ENCODE peak calls at places on chromosomes 7 and 10, in nine cellular contexts. W is activated CD8-positive, alpha-beta memory T cell treated with anti-CD3 and anti-CD28 coated beads, Interleukin-2, amount 50 U/mL, for 48 hours; N is right atrium auricular region; I is KG1; U is posterior cingulate gyrus; C is LoVo; A is GM23338; M is foreskin keratinocyte; K is substantia nigra. G is an unnamed sample.

GRCh38 chr10:97023401-97024180 is 162.2 kb downstream of the SLIT1 start:
- DNase-seq in K (no peak), I (no peak), W (no peak), C (no peak), A (no peak), N (no peak), M (no peak), U (peak), G (no peak)

GRCh38 chr10:132722980-132723970 is 62.7 kb downstream of the NKX6-2 start:
- DNase-seq in M (no peak), U (no peak), I (no peak), N (no peak), A (no peak), W (no peak), K (no peak), C (no peak), G (no peak)

GRCh38 chr10:67107670-67108069 is 181.8 kb downstream of the LRRTM3 start:
- DNase-seq in M (no peak), K (no peak), W (no peak), A (no peak), U (no peak), C (no peak), I (no peak), N (no peak), G (no peak)

GRCh38 chr10:108775911-108776475 is 1147.3 kb downstream of the XPNPEP1 start:
- DNase-seq in A (no peak), N (no peak), M (no peak), I (no peak), C (no peak), K (no peak), W (no peak), U (no peak), G (no peak)

GRCh38 chr10:75718996-75719395 is 287.6 kb downstream of the LRMDA start:
- DNase-seq in C (no peak), W (no peak), N (no peak), U (no peak), M (peak), K (no peak), A (no peak), I (no peak), G (no peak)

GRCh38 chr7:133796778-133797177 is 330.4 kb upstream of the LRGUK start:
- DNase-seq in K (no peak), I (no peak), C (no peak), A (no peak), M (no peak), U (no peak), W (no peak), N (no peak), G (no peak)

GRCh38 chr10:87861034-87861433 is 2.3 kb downstream of the KLLN start:
- DNase-seq in M (no peak), W (no peak), U (no peak), I (peak), K (no peak), A (no peak), N (no peak), C (no peak), G (no peak)

GRCh38 chr10:8137272-8137680 is 82.8 kb downstream of the GATA3 start:
- DNase-seq in C (no peak), M (no peak), A (no peak), U (no peak), N (no peak), I (no peak), W (peak), K (no peak), G (no peak)

GRCh38 chr7:114243019-114243507 is 171.6 kb upstream of the FOXP2 start:
- DNase-seq in I (no peak), U (no peak), W (no peak), A (no peak), M (peak), C (peak), N (no peak), K (no peak), G (no peak)

GRCh38 chr10:77820349-77820748 is 106.2 kb downstream of the DLG5 start:
- DNase-seq in W (no peak), M (peak), I (no peak), N (no peak), C (no peak), A (no peak), K (no peak), U (no peak), G (no peak)

GRCh38 chr7:81690251-81690650 is 79.6 kb downstream of the HGF start:
- DNase-seq in U (no peak), A (peak), M (no peak), N (no peak), I (no peak), C (no peak), K (no peak), W (no peak), G (no peak)

GRCh38 chr10:31314256-31315183 is 4.5 kb upstream of the ZEB1 start:
- DNase-seq in M (no peak), A (peak), N (no peak), U (no peak), I (no peak), K (no peak), W (no peak), C (no peak), G (no peak)

GRCh38 chr7:124130-124949 is 68.0 kb upstream of the FAM20C start:
- DNase-seq in A (peak), C (no peak), K (no peak), U (no peak), M (no peak), W (no peak), I (no peak), N (no peak), G (no peak)